ENCODE peak calls at places on chromosomes 7 and 10, in five cellular contexts. B is IMR-90, P is caudate nucleus, J is transverse colon, Q is fibroblast of lung. F is an unnamed sample.

GRCh38 chr10:95208702-95209391 is 14.8 kb downstream of the ACSM6 start:
- DNase-seq in B (no peak), P (no peak), J (no peak), Q (no peak), F (no peak)

GRCh38 chr7:107394831-107395230 is 75.0 kb upstream of the GPR22 start:
- DNase-seq in B (peak), P (no peak), J (no peak), Q (peak), F (no peak)

GRCh38 chr7:126790763-126791162 is 462.0 kb downstream of the GRM8 start:
- DNase-seq in B (no peak), P (no peak), J (no peak), Q (no peak), F (no peak)

GRCh38 chr10:27190508-27190907 is 35.4 kb downstream of the MASTL start:
- DNase-seq in B (no peak), P (no peak), J (no peak), Q (no peak), F (no peak)

GRCh38 chr10:120477006-120477722 is 20.1 kb downstream of the PLPP4 start:
- DNase-seq in B (no peak), P (no peak), J (no peak), Q (peak), F (no peak)

GRCh38 chr10:75612904-75613684 is 181.7 kb downstream of the LRMDA start:
- DNase-seq in B (no peak), P (no peak), J (no peak), Q (peak), F (no peak)

GRCh38 chr7:137169282-137169698 is 174.2 kb downstream of the PTN start:
- DNase-seq in B (peak), P (peak), J (peak), Q (peak), F (no peak)

GRCh38 chr7:105387621-105388372 is 924 bp downstream of the SRPK2 start:
- DNase-seq in B (peak), P (peak), J (peak), Q (peak), F (peak)

GRCh38 chr7:30678805-30679204 is 3.5 kb downstream of the CRHR2 start:
- DNase-seq in B (no peak), P (no peak), J (no peak), Q (no peak), F (no peak)

GRCh38 chr7:28867181-28867580 is 90.9 kb downstream of the TRIL start:
- DNase-seq in B (no peak), P (no peak), J (no peak), Q (no peak), F (no peak)

GRCh38 chr10:84205853-84206513 is 11.6 kb downstream of the CDHR1 start:
- DNase-seq in B (no peak), P (no peak), J (no peak), Q (no peak), F (no peak)

GRCh38 chr10:73799899-73800559 is 11.4 kb downstream of the NDST2 start:
- DNase-seq in B (no peak), P (no peak), J (no peak), Q (no peak), F (no peak)

GRCh38 chr10:118467200-118467599 is 125.1 kb upstream of the FAM204A start:
- DNase-seq in B (no peak), P (no peak), J (no peak), Q (no peak), F (no peak)

GRCh38 chr7:37048674-37049073 is 324.4 kb upstream of the AOAH start:
- DNase-seq in B (no peak), P (no peak), J (no peak), Q (no peak), F (no peak)

GRCh38 chr7:105876964-105877601 is 684 bp upstream of the ATXN7L1 start:
- DNase-seq in B (peak), P (no peak), J (peak), Q (peak), F (peak)

DNA sequence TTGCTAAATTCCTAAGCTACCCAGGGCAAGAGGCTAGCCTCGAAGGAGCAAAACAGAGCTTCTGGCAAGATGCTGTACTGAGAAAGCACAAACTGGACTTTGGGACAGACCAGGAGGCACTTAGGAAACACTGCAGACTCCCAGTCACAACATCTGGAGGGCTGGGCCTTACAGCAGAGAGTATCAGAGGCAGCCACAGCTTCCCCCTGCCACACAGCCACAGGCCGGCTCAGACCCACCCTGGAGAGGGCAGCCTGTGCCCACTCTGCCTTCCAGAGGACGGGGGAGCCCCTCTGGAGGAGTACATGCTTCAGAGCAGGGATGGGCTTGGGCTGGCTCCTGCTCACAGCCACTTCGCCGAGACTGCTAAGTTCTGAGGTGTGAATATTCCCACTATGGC is 17.4 kb downstream of the ESYT2 start:
- DNase-seq in B (no peak), P (no peak), J (no peak), Q (no peak), F (no peak)
- H3K27ac ChIP-seq in B (peak), P (no peak), J (peak), Q (no peak), F (peak)

GRCh38 chr10:126842836-126843235 is 62.4 kb upstream of the DOCK1 start:
- DNase-seq in B (no peak), P (no peak), J (no peak), Q (no peak), F (no peak)
- H3K27ac ChIP-seq in B (no peak), P (no peak), J (peak), Q (no peak), F (no peak)

GRCh38 chr7:150939052-150939810 is 38.9 kb downstream of the KCNH2 start:
- DNase-seq in B (no peak), P (no peak), J (no peak), Q (no peak), F (no peak)
- H3K27ac ChIP-seq in B (no peak), P (no peak), J (no peak), Q (no peak), F (no peak)

GRCh38 chr7:109456116-109456515 is 886.4 kb downstream of the DNAJB9 start:
- DNase-seq in B (no peak), P (no peak), J (no peak), Q (no peak), F (no peak)

GRCh38 chr7:109462171-109462570 is 892.5 kb downstream of the DNAJB9 start:
- DNase-seq in B (no peak), P (no peak), J (no peak), Q (no peak), F (no peak)

DNA sequence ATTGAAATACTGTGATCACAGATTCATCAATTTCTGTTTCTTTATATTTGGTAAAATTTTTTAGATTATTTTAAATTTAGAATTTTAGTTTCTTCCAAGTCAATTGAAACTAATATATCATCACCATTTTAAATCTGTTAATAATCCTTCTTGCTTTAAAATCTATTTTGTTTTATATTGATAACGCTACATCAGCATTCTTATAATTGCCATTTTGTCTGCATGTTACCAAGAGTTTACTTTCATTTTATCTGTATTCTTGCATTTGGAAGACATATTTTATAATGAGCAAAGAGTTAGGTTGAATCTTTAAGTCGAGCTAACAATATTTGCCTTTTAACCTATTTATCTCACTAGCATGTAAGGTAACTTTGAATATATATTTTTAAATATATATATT is 890.6 kb downstream of the DNAJB9 start:
- DNase-seq in B (no peak), P (no peak), J (no peak), Q (no peak), F (no peak)
- H3K27ac ChIP-seq in B (no peak), P (no peak), J (no peak), Q (no peak), F (no peak)

GRCh38 chr10:107056160-107056559 is 108.3 kb downstream of the SORCS1 start:
- DNase-seq in B (no peak), P (no peak), J (no peak), Q (no peak), F (no peak)
- H3K27ac ChIP-seq in B (no peak), P (no peak), J (no peak), Q (no peak), F (no peak)

DNA sequence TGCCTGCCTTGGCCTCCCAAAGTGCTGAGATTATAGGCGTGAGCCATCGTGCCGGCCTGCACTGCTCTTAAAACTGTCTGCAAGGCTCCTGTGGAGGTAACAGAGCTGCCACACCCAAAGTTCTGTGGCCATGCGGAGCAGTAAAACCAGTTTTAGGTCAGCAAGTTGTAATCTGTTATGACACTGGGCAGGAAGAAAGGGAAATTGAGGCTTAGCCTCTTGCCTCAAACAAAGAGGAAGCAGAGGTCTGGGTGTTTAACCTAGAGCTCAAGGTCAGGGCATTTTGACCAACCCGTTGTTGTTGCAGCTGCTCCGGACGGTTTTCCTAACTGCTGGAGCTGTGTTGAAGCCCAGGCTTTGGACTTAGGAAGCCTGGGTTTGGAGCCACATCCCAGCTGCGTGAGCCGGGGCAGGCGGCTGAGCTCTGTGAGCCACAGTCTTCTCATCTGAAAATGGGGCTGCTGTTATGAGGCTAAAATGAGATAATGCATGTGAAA is 7.4 kb upstream of the RRP12 start:
- DNase-seq in B (no peak), P (no peak), J (peak), Q (no peak), F (no peak)
- H3K27ac ChIP-seq in B (no peak), P (no peak), J (peak), Q (no peak), F (peak)